ENCODE peak calls at places on chromosome 16, in six cellular contexts. X is tibial artery, D is posterior cingulate gyrus, W is NCI-H1417, O is mesendoderm, Y is OCI-LY7. H is an unnamed sample.

GRCh38 chr16:10558746-10559641 is 21.4 kb downstream of the EMP2 start:
- DNase-seq in X (peak; percentile 85), D (peak; percentile 43), W (no peak), O (no peak), Y (no peak), H (no peak)

GRCh38 chr16:68524069-68524820 is 14.8 kb upstream of the ZFP90 start:
- DNase-seq in X (no peak), D (no peak), W (no peak), O (peak; percentile 53), Y (no peak), H (no peak)

GRCh38 chr16:3003582-3004270 is 9.0 kb upstream of the CLDN9 start:
- DNase-seq in X (peak; percentile 91), D (peak; percentile 99), W (peak; percentile 99), O (peak; percentile 100), Y (peak; percentile 99), H (peak; percentile 91)

GRCh38 chr16:30901201-30902069 is 5.0 kb downstream of the CTF1 start:
- DNase-seq in X (no peak), D (no peak), W (no peak), O (peak; percentile 34), Y (no peak), H (no peak)

GRCh38 chr16:56789360-56789759 is 59.4 kb downstream of the NUP93 start:
- DNase-seq in X (no peak), D (peak; percentile 48), W (peak; percentile 28), O (peak; percentile 40), Y (peak; percentile 57), H (no peak)

GRCh38 chr16:63289834-63290460 is 1253.7 kb upstream of the CDH8 start:
- DNase-seq in X (peak; percentile 20), D (peak; percentile 54), W (peak; percentile 13), O (peak; percentile 70), Y (peak; percentile 39), H (peak; percentile 47)

GRCh38 chr16:80051040-80051439 is 450.5 kb upstream of the MAF start:
- DNase-seq in X (no peak), D (no peak), W (no peak), O (no peak), Y (no peak), H (no peak)

GRCh38 chr16:50719401-50720337 is 22.2 kb upstream of the CYLD start:
- DNase-seq in X (no peak), D (no peak), W (no peak), O (peak; percentile 70), Y (no peak), H (no peak)

GRCh38 chr16:11321662-11322061 is 23.6 kb upstream of the RMI2 start:
- DNase-seq in X (no peak), D (no peak), W (no peak), O (no peak), Y (no peak), H (no peak)

GRCh38 chr16:31267332-31268032 is 7.7 kb downstream of the ITGAM start:
- DNase-seq in X (no peak), D (no peak), W (no peak), O (peak; percentile 69), Y (no peak), H (no peak)

GRCh38 chr16:89187337-89188063 is 12.8 kb downstream of the SLC22A31 start:
- DNase-seq in X (no peak), D (no peak), W (peak; percentile 26), O (no peak), Y (peak; percentile 38), H (no peak)

GRCh38 chr16:8676737-8677375 is 2.4 kb downstream of the ABAT start:
- DNase-seq in X (no peak), D (no peak), W (no peak), O (no peak), Y (no peak), H (no peak)

GRCh38 chr16:58458634-58459343 is 41.2 kb upstream of the NDRG4 start:
- DNase-seq in X (no peak), D (no peak), W (no peak), O (no peak), Y (no peak), H (no peak)

GRCh38 chr16:4298761-4299522 is 16.9 kb upstream of the GLIS2 start:
- DNase-seq in X (no peak), D (no peak), W (no peak), O (peak; percentile 97), Y (no peak), H (no peak)

GRCh38 chr16:17566075-17566474 is 95.3 kb upstream of the XYLT1 start:
- DNase-seq in X (no peak), D (no peak), W (no peak), O (no peak), Y (no peak), H (no peak)

GRCh38 chr16:19011169-19011731 is 27.5 kb downstream of the TMC7 start:
- DNase-seq in X (no peak), D (no peak), W (no peak), O (peak; percentile 2), Y (no peak), H (no peak)

GRCh38 chr16:27799866-27800265 is 249.9 kb downstream of the KATNIP start:
- DNase-seq in X (no peak), D (no peak), W (no peak), O (no peak), Y (no peak), H (no peak)

GRCh38 chr16:27267037-27267677 is 1.4 kb downstream of the NSMCE1 start:
- DNase-seq in X (no peak), D (no peak), W (no peak), O (no peak), Y (peak; percentile 64), H (no peak)

GRCh38 chr16:3283525-3284447 is 495 bp downstream of the ZNF263 start:
- DNase-seq in X (no peak), D (no peak), W (no peak), O (peak; percentile 42), Y (no peak), H (no peak)

GRCh38 chr16:11977206-11978041 is 890 bp downstream of the SNX29 start:
- DNase-seq in X (peak; percentile 63), D (no peak), W (no peak), O (no peak), Y (no peak), H (no peak)

GRCh38 chr16:66419527-66419926 is 7.6 kb upstream of the BEAN1 start:
- DNase-seq in X (no peak), D (no peak), W (no peak), O (peak; percentile 57), Y (no peak), H (no peak)

GRCh38 chr16:75486666-75487313 is 8.5 kb downstream of the CHST6 start:
- DNase-seq in X (no peak), D (no peak), W (no peak), O (no peak), Y (no peak), H (no peak)

GRCh38 chr16:84462296-84463210 is 41.9 kb downstream of the MEAK7 start:
- DNase-seq in X (peak; percentile 13), D (no peak), W (no peak), O (no peak), Y (no peak), H (no peak)

GRCh38 chr16:12532871-12533610 is 270.6 kb downstream of the CPPED1 start:
- DNase-seq in X (no peak), D (no peak), W (no peak), O (no peak), Y (no peak), H (no peak)

GRCh38 chr16:3982216-3982615 is 101.7 kb upstream of the CREBBP start:
- DNase-seq in X (no peak), D (no peak), W (no peak), O (no peak), Y (no peak), H (no peak)

GRCh38 chr16:89365044-89365467 is 125.3 kb downstream of the ANKRD11 start:
- DNase-seq in X (no peak), D (no peak), W (no peak), O (no peak), Y (no peak), H (no peak)

GRCh38 chr16:11078812-11079459 is 134.6 kb downstream of the CLEC16A start:
- DNase-seq in X (peak; percentile 55), D (no peak), W (no peak), O (no peak), Y (no peak), H (no peak)

GRCh38 chr16:75443301-75443700 is 10.0 kb upstream of the CFDP1 start:
- DNase-seq in X (no peak), D (no peak), W (no peak), O (no peak), Y (no peak), H (no peak)